ENCODE peak calls at places on chromosomes 6 and 20, in eight cellular contexts. W is psoas muscle; S is CD8-positive, alpha-beta T cell; D is pancreas; X is HepG2; T is DND-41; U is CD8-positive, alpha-beta memory T cell; K is right lobe of liver. Y is an unnamed sample. For H3K27me3, the result is how much of the 10 kb centered on the place peaks cover.

GRCh38 chr6:46254331-46254730 is 83.6 kb upstream of the ENPP5 start:
- DNase-seq in W (no peak), S (no peak), D (no peak), X (no peak), T (no peak), U (no peak), K (no peak), Y (no peak)

GRCh38 chr20:62923669-62924566 is 2.4 kb downstream of the DIDO1 start:
- DNase-seq in W (no peak), S (no peak), D (no peak), X (peak), T (no peak), U (no peak), K (no peak), Y (no peak)

GRCh38 chr20:47181056-47181862 is 175.2 kb downstream of the ZMYND8 start:
- DNase-seq in W (no peak), S (no peak), D (no peak), X (peak), T (peak), U (no peak), K (no peak), Y (no peak)

GRCh38 chr6:138541793-138542481 is 42.6 kb upstream of the NHSL1 start:
- DNase-seq in W (no peak), S (no peak), D (no peak), X (no peak), T (no peak), U (no peak), K (no peak), Y (no peak)

GRCh38 chr6:109076421-109076820 is 18.2 kb downstream of the SESN1 start:
- DNase-seq in W (no peak), S (no peak), D (no peak), X (no peak), T (no peak), U (no peak), K (no peak), Y (no peak)

GRCh38 chr20:62925420-62926228 is 681 bp downstream of the DIDO1 start:
- DNase-seq in W (peak), S (peak), D (no peak), X (no peak), T (peak), U (peak), K (peak), Y (peak)

GRCh38 chr6:30180145-30180544 is 16.8 kb downstream of the TRIM15 start:
- DNase-seq in W (no peak), S (no peak), D (no peak), X (no peak), T (no peak), U (no peak), K (no peak), Y (no peak)

GRCh38 chr20:37892001-37892400 is 10.9 kb upstream of the VSTM2L start:
- DNase-seq in W (no peak), S (no peak), D (no peak), X (no peak), T (no peak), U (no peak), K (no peak), Y (no peak)

GRCh38 chr6:40286027-40286426 is 301.1 kb downstream of the LRFN2 start:
- DNase-seq in W (no peak), S (no peak), D (no peak), X (no peak), T (no peak), U (no peak), K (no peak), Y (no peak)
- H3K27me3 ChIP-seq in W (under half), S (under half), D (under half), X (under half), T (under half), U (under half), K (under half), Y (under half)

DNA sequence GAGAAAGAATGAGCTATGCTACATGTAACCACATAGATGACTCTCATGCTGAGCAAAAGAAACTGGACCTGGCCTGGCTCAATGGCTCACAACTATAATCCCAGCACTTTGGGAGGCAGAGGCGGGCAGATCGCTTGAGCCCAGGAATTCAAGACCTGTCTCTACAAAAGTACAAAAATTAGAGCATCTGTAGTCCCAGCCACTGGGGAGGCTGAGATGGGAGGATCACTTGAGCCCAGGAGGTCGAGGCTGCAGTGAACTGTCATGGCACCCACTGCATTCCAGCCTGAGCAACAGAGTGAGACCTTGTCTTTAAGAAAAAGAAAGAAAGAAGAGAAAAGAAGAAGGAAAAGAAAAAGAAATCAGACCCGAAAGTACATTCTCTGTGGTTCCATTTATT is 41.7 kb downstream of the NCR2 start:
- DNase-seq in W (no peak), S (no peak), D (no peak), X (no peak), T (no peak), U (no peak), K (no peak), Y (no peak)
- H3K27me3 ChIP-seq in W (under half), S (under half), D (under half), X (half or more), T (under half), U (under half), K (under half), Y (half or more)

DNA sequence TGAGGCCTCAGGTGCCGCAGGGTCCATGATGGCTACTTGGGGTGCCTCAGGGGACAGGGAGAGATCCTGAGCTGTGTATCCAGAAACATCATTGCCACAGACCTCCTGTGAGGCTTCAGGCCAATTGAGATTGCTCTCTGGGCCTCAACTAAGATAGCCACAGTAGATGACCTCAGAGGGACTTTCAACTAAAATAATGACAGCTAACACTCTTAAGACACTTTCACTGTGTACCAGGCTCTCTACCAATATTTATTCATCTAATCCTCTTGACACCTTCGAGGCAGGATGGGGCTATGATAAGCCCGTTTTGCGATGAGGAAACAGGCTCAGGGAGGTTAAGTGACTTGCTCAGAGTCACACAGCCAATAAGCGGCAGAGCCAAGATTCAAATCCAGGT is 10.7 kb downstream of the RIMS4 start:
- DNase-seq in W (no peak), S (no peak), D (no peak), X (no peak), T (no peak), U (no peak), K (no peak), Y (no peak)
- H3K27me3 ChIP-seq in W (under half), S (under half), D (under half), X (under half), T (under half), U (under half), K (under half), Y (under half)

DNA sequence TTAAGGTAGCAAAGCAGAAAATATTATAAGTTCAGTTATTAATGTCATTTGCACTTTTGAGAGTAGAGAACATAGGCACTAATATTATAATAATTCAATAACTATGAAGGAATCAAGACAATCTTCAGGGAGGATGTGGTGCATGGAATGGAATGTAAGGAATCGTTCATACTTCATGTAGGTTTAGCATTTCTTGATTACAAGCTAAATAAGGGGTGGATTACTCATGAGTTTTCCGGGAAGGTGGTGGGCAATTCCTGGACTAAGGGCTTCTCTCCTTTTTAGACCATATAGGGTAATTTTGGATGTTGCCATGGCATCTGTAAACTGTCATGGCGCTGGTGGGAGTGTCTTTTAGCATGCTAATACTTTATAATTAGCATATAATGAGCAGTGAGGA is 9.1 kb upstream of the BTNL2 start:
- DNase-seq in W (no peak), S (no peak), D (no peak), X (no peak), T (no peak), U (no peak), K (no peak), Y (no peak)
- H3K27me3 ChIP-seq in W (under half), S (under half), D (under half), X (under half), T (half or more), U (under half), K (under half), Y (under half)

DNA sequence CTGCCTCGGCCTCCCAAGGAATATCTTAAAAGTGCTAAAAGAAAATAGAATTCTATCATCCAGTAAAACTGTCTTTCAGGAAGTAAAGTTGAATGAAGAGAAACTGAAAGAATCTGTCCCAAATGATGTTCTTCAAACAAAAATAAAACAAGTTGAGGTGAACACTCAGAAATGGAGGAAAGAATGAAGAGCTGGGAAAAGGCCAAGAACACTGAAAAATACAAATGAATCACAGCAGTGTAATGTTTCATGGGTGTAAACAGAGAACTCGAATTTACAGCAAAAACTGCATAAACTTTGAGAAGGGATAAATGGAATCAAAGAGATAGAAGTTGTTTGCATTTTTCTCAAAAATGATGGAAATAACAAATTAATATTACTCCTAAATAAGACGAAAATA is 317.3 kb downstream of the TAF4 start:
- DNase-seq in W (no peak), S (no peak), D (no peak), X (no peak), T (no peak), U (no peak), K (no peak), Y (no peak)
- H3K27me3 ChIP-seq in W (under half), S (under half), D (under half), X (under half), T (under half), U (under half), K (under half), Y (under half)

GRCh38 chr20:3687655-3688054 is 5.8 kb upstream of the ADAM33 start:
- DNase-seq in W (no peak), S (no peak), D (no peak), X (peak), T (no peak), U (no peak), K (no peak), Y (no peak)
- H3K27me3 ChIP-seq in W (under half), S (under half), D (under half), X (half or more), T (under half), U (under half), K (under half), Y (under half)